ENCODE peak calls at places on chromosomes 11 and 22, in eight cellular contexts. A, F, M, D, N, W, E and V are unnamed samples.
A peak's percentile ranks its signal among the peaks of the same experiment; 100 is the strongest.

GRCh38 chr11:119218141-119218878 is 12.2 kb downstream of the CBL start:
- DNase-seq in A (no peak), F (no peak), M (peak; percentile 7), D (no peak), N (no peak), W (no peak), E (no peak), V (no peak)

GRCh38 chr11:94295534-94295933 is 8.8 kb upstream of the IZUMO1R start:
- DNase-seq in A (no peak), F (no peak), M (no peak), D (no peak), N (no peak), W (no peak), E (no peak), V (no peak)

GRCh38 chr22:38097557-38098409 is 12.7 kb downstream of the BAIAP2L2 start:
- DNase-seq in A (no peak), F (peak; percentile 73), M (no peak), D (no peak), N (no peak), W (no peak), E (no peak), V (no peak)

GRCh38 chr11:109309153-109309552 is 112.8 kb upstream of the C11orf87 start:
- DNase-seq in A (no peak), F (no peak), M (peak; percentile 8), D (no peak), N (no peak), W (no peak), E (no peak), V (no peak)

GRCh38 chr11:2251138-2251537 is 19.2 kb downstream of the ASCL2 start:
- DNase-seq in A (no peak), F (no peak), M (no peak), D (no peak), N (no peak), W (no peak), E (no peak), V (no peak)

GRCh38 chr11:64294665-64295289 is 3.7 kb downstream of the KCNK4 start:
- DNase-seq in A (no peak), F (no peak), M (no peak), D (no peak), N (no peak), W (no peak), E (no peak), V (no peak)

GRCh38 chr22:44273175-44273574 is 39.6 kb downstream of the SHISAL1 start:
- DNase-seq in A (no peak), F (no peak), M (no peak), D (no peak), N (no peak), W (no peak), E (no peak), V (no peak)

GRCh38 chr22:31603081-31603525 is 58.9 kb downstream of the PISD start:
- DNase-seq in A (no peak), F (no peak), M (no peak), D (no peak), N (no peak), W (no peak), E (no peak), V (no peak)

GRCh38 chr11:2088284-2088683 is 50.9 kb downstream of the IGF2 start:
- DNase-seq in A (no peak), F (no peak), M (no peak), D (no peak), N (no peak), W (no peak), E (no peak), V (no peak)

DNA sequence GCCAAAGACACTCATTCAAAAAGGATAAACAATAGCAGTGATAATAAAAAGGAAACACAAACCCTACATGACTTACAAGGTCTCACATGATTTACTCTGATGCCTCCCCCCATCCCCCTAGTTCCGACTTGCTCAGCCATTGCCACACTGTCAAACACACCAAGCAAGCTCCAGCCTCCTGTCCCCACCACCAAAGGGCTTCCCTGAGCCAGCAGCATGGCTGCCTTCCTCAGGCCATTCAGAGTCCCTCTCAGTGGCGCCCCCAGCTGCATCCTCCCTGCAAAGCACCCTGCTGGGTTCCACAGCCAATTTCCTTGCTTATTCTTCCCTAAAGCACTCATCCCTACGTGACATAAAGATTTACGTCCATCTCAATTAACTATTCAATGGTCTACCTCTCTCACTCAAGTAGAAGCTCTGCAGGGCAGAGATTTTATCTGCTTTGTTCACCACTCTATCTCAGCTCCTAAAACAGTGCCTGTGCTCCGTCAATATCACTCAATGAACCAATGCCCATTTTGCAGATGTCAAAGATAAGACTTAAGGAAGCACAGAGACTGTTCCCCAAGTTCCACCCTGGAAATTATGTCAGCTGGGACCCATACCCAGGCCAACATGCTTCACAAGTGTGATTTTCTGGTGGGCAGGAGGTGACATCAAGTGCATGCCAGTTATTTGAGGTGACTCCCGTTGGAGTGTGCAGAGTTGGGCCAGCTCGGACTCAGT is 106.9 kb downstream of the SYN3 start:
- DNase-seq in A (no peak), F (no peak), M (no peak), D (no peak), N (no peak), W (no peak), E (no peak), V (no peak)
- H3K27ac ChIP-seq in A (peak overlapping the region; percentile 51), F (no peak overlapping the region), M (peak overlapping the region; percentile 50), D (no peak overlapping the region), N (no peak overlapping the region), W (no peak overlapping the region), E (no peak overlapping the region), V (no peak overlapping the region)

GRCh38 chr22:40329466-40329865 is 16.8 kb upstream of the ADSL start:
- DNase-seq in A (no peak), F (no peak), M (no peak), D (no peak), N (no peak), W (no peak), E (no peak), V (no peak)

GRCh38 chr22:40331706-40332105 is 14.6 kb upstream of the ADSL start:
- DNase-seq in A (no peak), F (no peak), M (no peak), D (no peak), N (no peak), W (no peak), E (no peak), V (no peak)

GRCh38 chr22:40334060-40334459 is 12.2 kb upstream of the ADSL start:
- DNase-seq in A (no peak), F (no peak), M (no peak), D (no peak), N (no peak), W (no peak), E (no peak), V (no peak)

GRCh38 chr22:40334899-40335298 is 11.4 kb upstream of the ADSL start:
- DNase-seq in A (no peak), F (no peak), M (no peak), D (no peak), N (peak; percentile 54), W (no peak), E (no peak), V (no peak)

GRCh38 chr22:40332319-40332781 is 13.9 kb upstream of the ADSL start:
- DNase-seq in A (no peak), F (no peak), M (peak; percentile 12), D (no peak), N (peak; percentile 19), W (no peak), E (no peak), V (no peak)
- H3K27ac ChIP-seq in A (no peak overlapping the region), F (no peak overlapping the region), M (no peak overlapping the region), D (no peak overlapping the region), N (peak overlapping the region; percentile 39), W (no peak overlapping the region), E (no peak overlapping the region), V (no peak overlapping the region)

DNA sequence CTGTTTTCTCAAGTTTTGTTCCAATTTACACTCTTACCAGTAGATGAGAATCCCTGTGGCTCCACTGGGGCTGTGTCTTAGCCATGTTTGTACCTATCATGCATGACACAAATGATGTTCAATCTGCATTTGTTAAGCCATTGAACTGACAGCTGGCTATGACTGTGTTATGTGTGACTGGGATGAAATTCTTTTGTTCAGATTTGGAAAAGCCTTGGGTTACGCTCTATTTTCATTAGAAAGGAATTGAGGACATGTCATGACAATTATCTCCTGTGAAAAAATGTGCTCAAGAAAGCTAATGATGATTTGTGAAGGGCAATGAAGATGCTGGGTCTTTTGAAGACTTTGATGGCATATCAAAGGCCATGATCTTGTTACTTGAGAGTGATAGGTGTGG is 201.8 kb upstream of the LARGE1 start:
- DNase-seq in A (no peak), F (no peak), M (no peak), D (no peak), N (no peak), W (no peak), E (no peak), V (no peak)
- H3K27ac ChIP-seq in A (no peak overlapping the region), F (no peak overlapping the region), M (no peak overlapping the region), D (no peak overlapping the region), N (no peak overlapping the region), W (no peak overlapping the region), E (no peak overlapping the region), V (no peak overlapping the region)

DNA sequence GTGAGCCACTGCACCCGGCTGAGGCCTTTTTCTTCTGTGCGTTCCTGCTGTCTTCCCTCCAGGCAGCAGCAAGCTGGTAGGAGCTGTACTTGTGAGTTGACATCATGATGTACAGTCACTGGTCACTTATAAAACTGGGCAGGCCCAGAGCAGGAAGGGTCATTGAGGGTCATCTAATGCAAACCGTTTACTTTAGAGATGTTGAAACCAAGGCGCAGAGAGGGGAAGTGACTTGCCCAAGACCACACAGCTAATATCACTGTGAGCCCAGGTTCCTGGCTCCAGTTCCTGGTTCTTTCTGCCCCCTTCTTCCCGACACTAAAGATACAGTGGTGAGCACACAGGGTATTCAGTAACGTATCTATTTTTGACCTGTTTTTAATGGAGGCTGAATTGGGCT is 27.3 kb downstream of the PTPRJ start:
- DNase-seq in A (no peak), F (no peak), M (no peak), D (no peak), N (no peak), W (no peak), E (no peak), V (no peak)
- H3K27ac ChIP-seq in A (no peak overlapping the region), F (no peak overlapping the region), M (no peak overlapping the region), D (peak overlapping the region; percentile 72), N (peak overlapping the region; percentile 93), W (no peak overlapping the region), E (no peak overlapping the region), V (no peak overlapping the region)